ENCODE peak calls at places on chromosomes 6 and 20, in eight cellular contexts. Y, H, X, B, S, T, G and V are unnamed samples.

GRCh38 chr20:8749101-8749500 is 319.8 kb upstream of the PLCB4 start:
- DNase-seq in G (no peak), T (no peak), S (no peak), B (no peak), H (no peak), X (no peak), Y (no peak), V (peak; percentile 53)

GRCh38 chr6:111952821-111953535 is 79.7 kb upstream of the FYN start:
- DNase-seq in T (no peak), G (no peak), B (no peak), Y (no peak), H (no peak), X (no peak), S (peak; percentile 44), V (no peak)

GRCh38 chr6:84082693-84083265 is 49.2 kb downstream of the MRAP2 start:
- DNase-seq in T (no peak), B (no peak), X (no peak), H (no peak), G (no peak), Y (no peak), S (no peak), V (peak; percentile 42)

GRCh38 chr6:72783035-72783434 is 161.2 kb downstream of the KCNQ5 start:
- DNase-seq in T (no peak), Y (no peak), S (no peak), H (no peak), B (no peak), X (no peak), G (no peak), V (peak; percentile 60)

GRCh38 chr6:157611406-157611805 is 211.6 kb upstream of the SNX9 start:
- DNase-seq in S (no peak), G (no peak), X (no peak), B (no peak), Y (no peak), H (no peak), T (no peak), V (no peak)

GRCh38 chr20:46289416-46289815 is 18.9 kb downstream of the CDH22 start:
- DNase-seq in X (no peak), H (no peak), T (no peak), B (no peak), Y (no peak), G (no peak), S (no peak), V (no peak)

GRCh38 chr6:96963403-96963802 is 38.9 kb downstream of the KLHL32 start:
- DNase-seq in H (no peak), X (no peak), T (no peak), Y (no peak), G (no peak), B (no peak), S (no peak), V (no peak)

GRCh38 chr6:44960898-44961297 is 367.2 kb upstream of the RUNX2 start:
- DNase-seq in S (peak; percentile 66), G (peak; percentile 35), H (no peak), T (no peak), X (no peak), Y (no peak), B (no peak), V (peak; percentile 12)

GRCh38 chr6:169648617-169649016 is 53.2 kb downstream of the WDR27 start:
- DNase-seq in T (no peak), G (no peak), Y (peak; percentile 32), B (no peak), S (no peak), X (no peak), H (no peak), V (no peak)

GRCh38 chr20:57658447-57659130 is 38.4 kb upstream of the ZBP1 start:
- DNase-seq in X (peak; percentile 44), H (peak; percentile 10), B (peak; percentile 3), G (no peak), S (no peak), T (peak; percentile 6), Y (peak; percentile 43), V (no peak)

GRCh38 chr6:35471836-35472345 is 3.7 kb downstream of the RPL10A start:
- DNase-seq in H (no peak), X (no peak), G (no peak), B (no peak), S (no peak), Y (no peak), T (no peak), V (no peak)

GRCh38 chr6:8736046-8736877 is 300.9 kb upstream of the SLC35B3 start:
- DNase-seq in S (no peak), H (no peak), G (no peak), T (no peak), X (no peak), Y (no peak), B (no peak), V (no peak)

GRCh38 chr6:112235956-112236355 is 18.4 kb downstream of the LAMA4 start:
- DNase-seq in S (peak; percentile 98), T (no peak), H (no peak), Y (no peak), B (no peak), X (no peak), G (peak; percentile 94), V (peak; percentile 85)

GRCh38 chr6:145063091-145063490 is 672.2 kb downstream of the EPM2A start:
- DNase-seq in S (no peak), T (no peak), B (no peak), G (no peak), H (no peak), X (no peak), Y (no peak), V (no peak)

GRCh38 chr20:34309691-34310090 is 6.5 kb upstream of the AHCY start:
- DNase-seq in X (no peak), H (no peak), S (no peak), B (no peak), Y (no peak), G (no peak), T (no peak), V (no peak)

GRCh38 chr20:34310481-34311117 is 7.4 kb upstream of the AHCY start:
- DNase-seq in S (no peak), G (no peak), T (no peak), X (no peak), H (no peak), B (no peak), Y (no peak), V (no peak)

GRCh38 chr20:34311118-34312023 is 8.2 kb upstream of the AHCY start:
- DNase-seq in H (peak; percentile 72), G (no peak), T (peak; percentile 62), X (no peak), Y (no peak), B (peak; percentile 58), S (no peak), V (peak; percentile 38)

GRCh38 chr20:34312544-34313217 is 9.5 kb upstream of the AHCY start:
- DNase-seq in G (peak; percentile 77), S (peak; percentile 89), Y (peak; percentile 86), H (peak; percentile 89), B (peak; percentile 97), T (peak; percentile 89), X (peak; percentile 85), V (peak; percentile 89)

DNA sequence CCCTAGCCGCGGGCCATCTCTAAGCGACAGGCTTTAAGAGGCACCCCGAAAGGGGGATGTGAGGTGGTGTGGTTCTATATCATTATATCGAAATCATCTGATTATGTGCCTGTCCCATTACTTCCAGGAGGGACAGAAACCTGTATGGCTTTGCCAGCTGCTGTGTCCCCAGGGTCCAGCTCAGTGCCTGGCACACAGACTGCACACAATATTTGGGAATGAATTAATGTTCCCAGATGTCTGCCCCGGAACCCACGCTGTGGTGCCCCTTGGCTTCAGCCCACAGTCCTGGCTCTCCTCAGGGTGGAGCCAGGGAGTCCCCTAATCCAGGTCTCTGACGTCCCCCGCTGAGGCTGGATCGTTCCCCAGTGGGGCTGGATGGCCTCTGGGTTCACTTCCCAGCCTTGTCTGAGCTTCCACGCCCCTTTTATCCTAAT is 8.9 kb upstream of the AHCY start:
- DNase-seq in T (no peak), Y (no peak), G (no peak), H (no peak), S (no peak), X (no peak), B (no peak), V (no peak)
- TF ChIP-seq CTCF in T (no peak), Y (no peak), G (no peak), H (no peak), S (no peak), X (no peak), B (no peak), V (no peak)

GRCh38 chr6:142913511-142914047 is 31.4 kb downstream of the HIVEP2 start:
- DNase-seq in B (no peak), G (no peak), H (no peak), Y (no peak), S (no peak), X (no peak), T (no peak), V (no peak)
- TF ChIP-seq CTCF in B (no peak), G (no peak), H (no peak), Y (no peak), S (no peak), X (no peak), T (no peak), V (no peak)

GRCh38 chr20:32052090-32052791 is at the start of gene HCK:
- DNase-seq in S (no peak), G (no peak), Y (peak; percentile 82), H (peak; percentile 29), B (no peak), T (no peak), X (no peak), V (peak; percentile 21)

GRCh38 chr20:32052792-32053362 is 835 bp downstream of the HCK start:
- DNase-seq in S (no peak), H (peak; percentile 49), G (no peak), B (no peak), T (peak; percentile 12), Y (peak; percentile 90), X (no peak), V (no peak)

GRCh38 chr20:32051720-32052089 is 337 bp upstream of the HCK start:
- DNase-seq in T (no peak), X (no peak), S (no peak), G (no peak), Y (no peak), H (no peak), B (no peak), V (no peak)

GRCh38 chr20:32050324-32050723 is 1.7 kb upstream of the HCK start:
- DNase-seq in T (no peak), H (peak; percentile 8), B (no peak), G (no peak), X (no peak), S (no peak), Y (no peak), V (no peak)

DNA sequence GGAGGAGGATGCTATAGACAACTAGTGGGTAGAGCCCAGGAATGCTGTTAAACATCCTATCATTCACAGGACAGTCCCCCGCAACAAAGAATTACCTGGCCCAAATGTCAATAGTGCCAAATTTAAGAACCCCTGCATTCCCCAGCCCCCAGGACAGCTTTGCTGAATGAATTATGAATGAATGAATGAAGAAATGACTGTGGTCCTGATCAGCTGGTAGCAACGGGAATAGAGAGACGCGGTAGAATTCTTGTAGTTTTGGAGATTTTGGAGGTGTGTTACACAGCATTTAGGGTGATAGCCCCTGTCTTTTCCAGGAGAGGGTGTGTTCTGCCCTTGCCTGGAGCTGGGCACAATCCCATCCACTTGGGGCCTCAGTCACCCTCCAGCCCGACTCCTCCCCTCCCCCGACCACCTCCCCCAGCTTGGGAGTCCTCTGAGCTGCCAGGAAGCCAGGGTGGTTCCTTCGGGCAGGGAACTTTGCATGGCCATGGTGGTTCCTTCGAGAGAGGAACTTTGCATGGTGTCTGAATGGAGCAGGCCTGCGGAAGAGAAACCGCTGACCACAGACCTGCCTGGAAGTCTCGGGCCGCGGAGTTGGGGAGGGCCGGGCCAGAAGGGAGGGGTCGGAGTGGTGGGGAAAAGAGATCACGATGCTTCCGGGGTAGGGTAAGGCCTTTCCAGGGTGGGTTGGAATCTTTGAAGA is 1.0 kb upstream of the HCK start:
- DNase-seq in T (no peak), Y (peak; percentile 79), X (no peak), H (no peak), G (no peak), B (no peak), S (no peak), V (no peak)
- TF ChIP-seq CTCF in T (no peak), Y (no peak), X (no peak), H (no peak), G (no peak), B (no peak), S (no peak), V (no peak)

GRCh38 chr6:128519132-128519930 is 1.1 kb downstream of the PTPRK start:
- DNase-seq in S (peak; percentile 63), X (peak; percentile 61), B (peak; percentile 63), T (peak; percentile 65), Y (peak; percentile 63), H (peak; percentile 58), G (no peak), V (peak; percentile 52)
- TF ChIP-seq CTCF in S (peak; percentile 14), X (peak; percentile 23), B (no peak), T (peak; percentile 30), Y (no peak), H (no peak), G (peak; percentile 44), V (peak; percentile 9)